ENCODE peak calls at places on chromosome 20, in five cellular contexts. One of them, this sample, is unnamed.

GRCh38 chr20:62306440-62307187 is 3.8 kb downstream of the ADRM1 start:
- ATAC-seq in activated naive CD4-positive, alpha-beta T cell treated with anti-CD3 and anti-CD28 coated beads, Interleukin-2, amount 50 U/mL, for 72 hours: no peak
- ATAC-seq in left lobe of liver: no peak
- ATAC-seq in body of pancreas: no peak
- ATAC-seq in Panc1: no peak
- ATAC-seq in this sample: no peak

GRCh38 chr20:49352821-49353220 is 75.0 kb upstream of the ZNFX1 start:
- ATAC-seq in activated naive CD4-positive, alpha-beta T cell treated with anti-CD3 and anti-CD28 coated beads, Interleukin-2, amount 50 U/mL, for 72 hours: no peak
- ATAC-seq in left lobe of liver: no peak
- ATAC-seq in body of pancreas: no peak
- ATAC-seq in Panc1: no peak
- ATAC-seq in this sample: no peak

GRCh38 chr20:62406635-62407176 is 379 bp downstream of the CABLES2 start:
- ATAC-seq in activated naive CD4-positive, alpha-beta T cell treated with anti-CD3 and anti-CD28 coated beads, Interleukin-2, amount 50 U/mL, for 72 hours: no peak
- ATAC-seq in left lobe of liver: no peak
- ATAC-seq in body of pancreas: no peak
- ATAC-seq in Panc1: no peak
- ATAC-seq in this sample: peak; percentile 4

GRCh38 chr20:44773070-44773829 is 27.6 kb downstream of the KCNK15 start:
- ATAC-seq in activated naive CD4-positive, alpha-beta T cell treated with anti-CD3 and anti-CD28 coated beads, Interleukin-2, amount 50 U/mL, for 72 hours: no peak
- ATAC-seq in left lobe of liver: no peak
- ATAC-seq in body of pancreas: no peak
- ATAC-seq in Panc1: no peak
- ATAC-seq in this sample: no peak

GRCh38 chr20:44572551-44573500 is 9.6 kb upstream of the PKIG start:
- ATAC-seq in activated naive CD4-positive, alpha-beta T cell treated with anti-CD3 and anti-CD28 coated beads, Interleukin-2, amount 50 U/mL, for 72 hours: no peak
- ATAC-seq in left lobe of liver: peak; percentile 73
- ATAC-seq in body of pancreas: no peak
- ATAC-seq in Panc1: peak; percentile 84
- ATAC-seq in this sample: no peak

GRCh38 chr20:57685134-57685851 is 24.5 kb downstream of the PMEPA1 start:
- ATAC-seq in activated naive CD4-positive, alpha-beta T cell treated with anti-CD3 and anti-CD28 coated beads, Interleukin-2, amount 50 U/mL, for 72 hours: no peak
- ATAC-seq in left lobe of liver: no peak
- ATAC-seq in body of pancreas: no peak
- ATAC-seq in Panc1: no peak
- ATAC-seq in this sample: no peak

GRCh38 chr20:13035399-13036173 is 26.8 kb downstream of the SPTLC3 start:
- ATAC-seq in activated naive CD4-positive, alpha-beta T cell treated with anti-CD3 and anti-CD28 coated beads, Interleukin-2, amount 50 U/mL, for 72 hours: no peak
- ATAC-seq in left lobe of liver: no peak
- ATAC-seq in body of pancreas: peak; percentile 48
- ATAC-seq in Panc1: no peak
- ATAC-seq in this sample: no peak

GRCh38 chr20:25484911-25485511 is 77.5 kb downstream of the GINS1 start:
- ATAC-seq in activated naive CD4-positive, alpha-beta T cell treated with anti-CD3 and anti-CD28 coated beads, Interleukin-2, amount 50 U/mL, for 72 hours: no peak
- ATAC-seq in left lobe of liver: no peak
- ATAC-seq in body of pancreas: no peak
- ATAC-seq in Panc1: no peak
- ATAC-seq in this sample: no peak

GRCh38 chr20:36465109-36466080 is 75.9 kb upstream of the MYL9 start:
- ATAC-seq in activated naive CD4-positive, alpha-beta T cell treated with anti-CD3 and anti-CD28 coated beads, Interleukin-2, amount 50 U/mL, for 72 hours: peak; percentile 47
- ATAC-seq in left lobe of liver: no peak
- ATAC-seq in body of pancreas: no peak
- ATAC-seq in Panc1: peak; percentile 11
- ATAC-seq in this sample: peak; percentile 71

GRCh38 chr20:63167026-63167917 is 48.7 kb downstream of the YTHDF1 start:
- ATAC-seq in activated naive CD4-positive, alpha-beta T cell treated with anti-CD3 and anti-CD28 coated beads, Interleukin-2, amount 50 U/mL, for 72 hours: no peak
- ATAC-seq in left lobe of liver: peak; percentile 9
- ATAC-seq in body of pancreas: no peak
- ATAC-seq in Panc1: peak; percentile 74
- ATAC-seq in this sample: no peak

GRCh38 chr20:52105045-52105572 is 86.5 kb downstream of the ZFP64 start:
- ATAC-seq in activated naive CD4-positive, alpha-beta T cell treated with anti-CD3 and anti-CD28 coated beads, Interleukin-2, amount 50 U/mL, for 72 hours: peak; percentile 25
- ATAC-seq in left lobe of liver: peak; percentile 20
- ATAC-seq in body of pancreas: no peak
- ATAC-seq in Panc1: no peak
- ATAC-seq in this sample: peak; percentile 19

GRCh38 chr20:2692886-2693285 is 306 bp downstream of the EBF4 start:
- ATAC-seq in activated naive CD4-positive, alpha-beta T cell treated with anti-CD3 and anti-CD28 coated beads, Interleukin-2, amount 50 U/mL, for 72 hours: peak; percentile 37
- ATAC-seq in left lobe of liver: peak; percentile 17
- ATAC-seq in body of pancreas: peak; percentile 31
- ATAC-seq in Panc1: peak; percentile 18
- ATAC-seq in this sample: peak; percentile 14

GRCh38 chr20:37392441-37393195 is 46.7 kb downstream of the SRC start:
- ATAC-seq in activated naive CD4-positive, alpha-beta T cell treated with anti-CD3 and anti-CD28 coated beads, Interleukin-2, amount 50 U/mL, for 72 hours: peak; percentile 73
- ATAC-seq in left lobe of liver: peak; percentile 19
- ATAC-seq in body of pancreas: no peak
- ATAC-seq in Panc1: peak; percentile 32
- ATAC-seq in this sample: peak; percentile 38

GRCh38 chr20:22998476-22998875 is 36.6 kb upstream of the SSTR4 start:
- ATAC-seq in activated naive CD4-positive, alpha-beta T cell treated with anti-CD3 and anti-CD28 coated beads, Interleukin-2, amount 50 U/mL, for 72 hours: no peak
- ATAC-seq in left lobe of liver: no peak
- ATAC-seq in body of pancreas: no peak
- ATAC-seq in Panc1: no peak
- ATAC-seq in this sample: no peak

GRCh38 chr20:23246682-23247664 is 103.6 kb upstream of the NXT1 start:
- ATAC-seq in activated naive CD4-positive, alpha-beta T cell treated with anti-CD3 and anti-CD28 coated beads, Interleukin-2, amount 50 U/mL, for 72 hours: no peak
- ATAC-seq in left lobe of liver: peak; percentile 45
- ATAC-seq in body of pancreas: no peak
- ATAC-seq in Panc1: no peak
- ATAC-seq in this sample: no peak

GRCh38 chr20:16611832-16612231 is 38.6 kb upstream of the KIF16B start:
- ATAC-seq in activated naive CD4-positive, alpha-beta T cell treated with anti-CD3 and anti-CD28 coated beads, Interleukin-2, amount 50 U/mL, for 72 hours: no peak
- ATAC-seq in left lobe of liver: no peak
- ATAC-seq in body of pancreas: no peak
- ATAC-seq in Panc1: no peak
- ATAC-seq in this sample: no peak

GRCh38 chr20:45300961-45301360 is 5.7 kb upstream of the RBPJL start:
- ATAC-seq in activated naive CD4-positive, alpha-beta T cell treated with anti-CD3 and anti-CD28 coated beads, Interleukin-2, amount 50 U/mL, for 72 hours: peak; percentile 55
- ATAC-seq in left lobe of liver: peak; percentile 34
- ATAC-seq in body of pancreas: no peak
- ATAC-seq in Panc1: peak; percentile 85
- ATAC-seq in this sample: no peak

GRCh38 chr20:60254901-60255411 is 296.7 kb downstream of the CDH26 start:
- ATAC-seq in activated naive CD4-positive, alpha-beta T cell treated with anti-CD3 and anti-CD28 coated beads, Interleukin-2, amount 50 U/mL, for 72 hours: no peak
- ATAC-seq in left lobe of liver: peak; percentile 56
- ATAC-seq in body of pancreas: no peak
- ATAC-seq in Panc1: no peak
- ATAC-seq in this sample: no peak

GRCh38 chr20:37356961-37357371 is 11.0 kb downstream of the SRC start:
- ATAC-seq in activated naive CD4-positive, alpha-beta T cell treated with anti-CD3 and anti-CD28 coated beads, Interleukin-2, amount 50 U/mL, for 72 hours: no peak
- ATAC-seq in left lobe of liver: peak; percentile 19
- ATAC-seq in body of pancreas: no peak
- ATAC-seq in Panc1: no peak
- ATAC-seq in this sample: no peak

GRCh38 chr20:62605996-62606395 is 36.3 kb upstream of the SLCO4A1 start:
- ATAC-seq in activated naive CD4-positive, alpha-beta T cell treated with anti-CD3 and anti-CD28 coated beads, Interleukin-2, amount 50 U/mL, for 72 hours: no peak
- ATAC-seq in left lobe of liver: no peak
- ATAC-seq in body of pancreas: no peak
- ATAC-seq in Panc1: no peak
- ATAC-seq in this sample: no peak

GRCh38 chr20:12166053-12166717 is 248.5 kb downstream of the BTBD3 start:
- ATAC-seq in activated naive CD4-positive, alpha-beta T cell treated with anti-CD3 and anti-CD28 coated beads, Interleukin-2, amount 50 U/mL, for 72 hours: no peak
- ATAC-seq in left lobe of liver: no peak
- ATAC-seq in body of pancreas: peak; percentile 77
- ATAC-seq in Panc1: no peak
- ATAC-seq in this sample: no peak

GRCh38 chr20:6277661-6278060 is 154.8 kb upstream of the FERMT1 start:
- ATAC-seq in activated naive CD4-positive, alpha-beta T cell treated with anti-CD3 and anti-CD28 coated beads, Interleukin-2, amount 50 U/mL, for 72 hours: no peak
- ATAC-seq in left lobe of liver: no peak
- ATAC-seq in body of pancreas: no peak
- ATAC-seq in Panc1: no peak
- ATAC-seq in this sample: no peak

GRCh38 chr20:24045621-24046020 is 57.0 kb upstream of the GGTLC1 start:
- ATAC-seq in activated naive CD4-positive, alpha-beta T cell treated with anti-CD3 and anti-CD28 coated beads, Interleukin-2, amount 50 U/mL, for 72 hours: peak; percentile 96
- ATAC-seq in left lobe of liver: peak; percentile 18
- ATAC-seq in body of pancreas: no peak
- ATAC-seq in Panc1: no peak
- ATAC-seq in this sample: peak; percentile 91

GRCh38 chr20:44646641-44647274 is 4.7 kb downstream of the ADA start:
- ATAC-seq in activated naive CD4-positive, alpha-beta T cell treated with anti-CD3 and anti-CD28 coated beads, Interleukin-2, amount 50 U/mL, for 72 hours: peak; percentile 6
- ATAC-seq in left lobe of liver: no peak
- ATAC-seq in body of pancreas: no peak
- ATAC-seq in Panc1: no peak
- ATAC-seq in this sample: peak; percentile 49

GRCh38 chr20:15756001-15756400 is 817.2 kb downstream of the KIF16B start:
- ATAC-seq in activated naive CD4-positive, alpha-beta T cell treated with anti-CD3 and anti-CD28 coated beads, Interleukin-2, amount 50 U/mL, for 72 hours: no peak
- ATAC-seq in left lobe of liver: no peak
- ATAC-seq in body of pancreas: no peak
- ATAC-seq in Panc1: no peak
- ATAC-seq in this sample: no peak

GRCh38 chr20:54122681-54123586 is 50.9 kb downstream of the CYP24A1 start:
- ATAC-seq in activated naive CD4-positive, alpha-beta T cell treated with anti-CD3 and anti-CD28 coated beads, Interleukin-2, amount 50 U/mL, for 72 hours: no peak
- ATAC-seq in left lobe of liver: no peak
- ATAC-seq in body of pancreas: no peak
- ATAC-seq in Panc1: peak; percentile 26
- ATAC-seq in this sample: no peak

GRCh38 chr20:21102252-21102609 is 3.9 kb downstream of the LINC00237 start:
- ATAC-seq in activated naive CD4-positive, alpha-beta T cell treated with anti-CD3 and anti-CD28 coated beads, Interleukin-2, amount 50 U/mL, for 72 hours: no peak
- ATAC-seq in left lobe of liver: peak; percentile 10
- ATAC-seq in body of pancreas: no peak
- ATAC-seq in Panc1: no peak
- ATAC-seq in this sample: no peak

GRCh38 chr20:31739550-31739863 is 417 bp downstream of the TPX2 start:
- ATAC-seq in activated naive CD4-positive, alpha-beta T cell treated with anti-CD3 and anti-CD28 coated beads, Interleukin-2, amount 50 U/mL, for 72 hours: no peak
- ATAC-seq in left lobe of liver: no peak
- ATAC-seq in body of pancreas: no peak
- ATAC-seq in Panc1: peak; percentile 0
- ATAC-seq in this sample: no peak

GRCh38 chr20:50294164-50295088 is 103.8 kb downstream of the CEBPB start:
- ATAC-seq in activated naive CD4-positive, alpha-beta T cell treated with anti-CD3 and anti-CD28 coated beads, Interleukin-2, amount 50 U/mL, for 72 hours: no peak
- ATAC-seq in left lobe of liver: no peak
- ATAC-seq in body of pancreas: no peak
- ATAC-seq in Panc1: peak; percentile 52
- ATAC-seq in this sample: no peak

GRCh38 chr20:4161447-4162251 is 146.3 kb upstream of the RNF24 start:
- ATAC-seq in activated naive CD4-positive, alpha-beta T cell treated with anti-CD3 and anti-CD28 coated beads, Interleukin-2, amount 50 U/mL, for 72 hours: peak; percentile 39
- ATAC-seq in left lobe of liver: peak; percentile 50
- ATAC-seq in body of pancreas: peak; percentile 92
- ATAC-seq in Panc1: peak; percentile 9
- ATAC-seq in this sample: peak; percentile 81

GRCh38 chr20:25338112-25339023 is 52.3 kb downstream of the ABHD12 start:
- ATAC-seq in activated naive CD4-positive, alpha-beta T cell treated with anti-CD3 and anti-CD28 coated beads, Interleukin-2, amount 50 U/mL, for 72 hours: no peak
- ATAC-seq in left lobe of liver: peak; percentile 94
- ATAC-seq in body of pancreas: peak; percentile 72
- ATAC-seq in Panc1: peak; percentile 74
- ATAC-seq in this sample: no peak

GRCh38 chr20:59696476-59696875 is 92.1 kb downstream of the PHACTR3 start:
- ATAC-seq in activated naive CD4-positive, alpha-beta T cell treated with anti-CD3 and anti-CD28 coated beads, Interleukin-2, amount 50 U/mL, for 72 hours: no peak
- ATAC-seq in left lobe of liver: no peak
- ATAC-seq in body of pancreas: no peak
- ATAC-seq in Panc1: no peak
- ATAC-seq in this sample: no peak

GRCh38 chr20:24871429-24872213 is 77.4 kb upstream of the CST7 start:
- ATAC-seq in activated naive CD4-positive, alpha-beta T cell treated with anti-CD3 and anti-CD28 coated beads, Interleukin-2, amount 50 U/mL, for 72 hours: no peak
- ATAC-seq in left lobe of liver: no peak
- ATAC-seq in body of pancreas: no peak
- ATAC-seq in Panc1: no peak
- ATAC-seq in this sample: no peak

This sample was measured in activated T-helper 17 cell treated with anti-CD3 and anti-CD28 coated beads, Interleukin-2, amount 50 U/mL, for 72 hours.